ENCODE peak calls at places on chromosome 3, in nine cellular contexts. F, N, S, B, D, J, O, U and H are unnamed samples.

GRCh38 chr3:172519740-172520139 is 3.5 kb downstream of the TNFSF10 start:
- DNase-seq in O (no peak), U (no peak), J (no peak), N (no peak), S (no peak), B (no peak), D (no peak), F (no peak), H (no peak)

GRCh38 chr3:73136941-73137340 is 75.5 kb downstream of the EBLN2 start:
- DNase-seq in S (no peak), D (no peak), O (no peak), B (no peak), N (no peak), F (no peak), J (no peak), U (no peak), H (no peak)

GRCh38 chr3:52194541-52195296 is 3.2 kb upstream of the ALAS1 start:
- DNase-seq in J (no peak), D (peak; percentile 89), N (peak; percentile 36), U (peak; percentile 77), B (peak; percentile 79), O (peak; percentile 88), S (no peak), F (no peak), H (no peak)

GRCh38 chr3:37907906-37908305 is 46.2 kb downstream of the CTDSPL start:
- DNase-seq in N (no peak), U (no peak), D (no peak), F (no peak), S (peak; percentile 66), O (no peak), J (peak; percentile 56), B (no peak), H (no peak)

GRCh38 chr3:10968390-10968789 is 24.2 kb upstream of the SLC6A1 start:
- DNase-seq in S (peak; percentile 72), F (no peak), D (no peak), J (no peak), N (no peak), O (no peak), U (no peak), B (no peak), H (no peak)

GRCh38 chr3:58293516-58293915 is 12.5 kb upstream of the RPP14 start:
- DNase-seq in F (no peak), J (no peak), D (no peak), S (peak; percentile 67), B (no peak), U (no peak), N (no peak), O (no peak), H (no peak)

GRCh38 chr3:58989173-58989572 is 60.7 kb downstream of the CFAP20DC start:
- DNase-seq in U (peak; percentile 29), F (no peak), O (no peak), B (no peak), J (no peak), D (no peak), S (no peak), N (no peak), H (no peak)

GRCh38 chr3:102673271-102674115 is 238.7 kb downstream of the ZPLD1 start:
- DNase-seq in J (peak; percentile 65), S (peak; percentile 71), D (peak; percentile 69), B (peak; percentile 59), U (peak; percentile 38), N (peak; percentile 78), O (peak; percentile 59), F (no peak), H (peak; percentile 61)

GRCh38 chr3:161274691-161275298 is 53.7 kb downstream of the NMD3 start:
- DNase-seq in N (peak; percentile 49), O (no peak), U (peak; percentile 66), F (no peak), J (peak; percentile 33), S (no peak), D (no peak), B (no peak), H (peak; percentile 72)

GRCh38 chr3:159616234-159616825 is 372.3 kb upstream of the IL12A start:
- DNase-seq in S (peak; percentile 42), F (no peak), D (peak; percentile 68), B (peak; percentile 39), O (peak; percentile 58), J (no peak), N (peak; percentile 7), U (peak; percentile 60), H (peak; percentile 67)

GRCh38 chr3:49295489-49296058 is 18.5 kb upstream of the C3orf62 start:
- DNase-seq in J (no peak), U (peak; percentile 59), F (no peak), B (no peak), D (no peak), O (peak; percentile 49), S (no peak), N (peak; percentile 59), H (peak; percentile 35)

GRCh38 chr3:127045435-127046045 is 62.6 kb downstream of the PLXNA1 start:
- DNase-seq in B (no peak), S (no peak), O (no peak), J (no peak), D (no peak), F (no peak), N (no peak), U (no peak), H (no peak)

DNA sequence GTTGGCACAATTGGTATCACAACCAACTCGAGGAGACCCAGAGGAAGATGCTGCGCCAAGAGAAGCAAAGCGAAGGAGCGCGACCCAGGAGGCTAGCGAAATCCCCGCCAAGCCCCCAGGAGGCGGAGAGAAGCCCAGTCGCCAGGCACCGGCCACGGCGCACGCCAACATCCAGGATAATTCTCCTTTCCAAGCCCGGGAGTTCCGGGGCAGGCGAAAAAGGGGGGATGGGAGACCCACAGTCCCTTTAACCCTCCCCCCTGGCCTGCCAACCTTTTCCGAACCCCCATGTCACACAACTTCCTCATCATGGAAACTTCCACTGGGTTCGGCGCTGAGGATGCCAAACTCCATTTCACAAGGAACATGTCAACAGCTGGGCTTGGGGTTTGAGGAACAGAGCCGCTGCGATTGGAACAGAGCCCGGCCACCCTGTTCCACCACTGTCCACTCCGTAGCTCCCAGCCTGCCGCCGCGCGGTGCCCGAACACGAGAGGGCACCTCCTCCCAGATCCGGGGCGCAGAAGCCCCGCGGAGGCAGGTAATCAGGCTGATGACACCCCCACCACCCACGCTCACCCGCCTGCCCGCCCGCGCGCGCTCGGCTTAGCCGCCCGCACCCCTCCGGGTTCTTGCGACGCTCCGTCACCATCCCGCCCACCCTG is 567 bp downstream of the THRB start:
- DNase-seq in O (peak; percentile 80), D (peak; percentile 88), J (no peak), U (peak; percentile 30), S (peak; percentile 59), N (peak; percentile 81), B (peak; percentile 80), F (no peak), H (peak; percentile 56)
- TF ChIP-seq CTCF in O (no peak), D (no peak), J (no peak), U (no peak), S (no peak), N (peak; percentile 6), B (no peak), F (peak; percentile 17), H (no peak)

GRCh38 chr3:171407746-171408145 is 52.5 kb downstream of the TNIK start:
- DNase-seq in N (no peak), D (no peak), U (peak; percentile 67), J (no peak), F (no peak), O (no peak), B (no peak), S (no peak), H (peak; percentile 34)
- TF ChIP-seq CTCF in N (no peak), D (no peak), U (no peak), J (no peak), F (no peak), O (no peak), B (no peak), S (no peak), H (no peak)

DNA sequence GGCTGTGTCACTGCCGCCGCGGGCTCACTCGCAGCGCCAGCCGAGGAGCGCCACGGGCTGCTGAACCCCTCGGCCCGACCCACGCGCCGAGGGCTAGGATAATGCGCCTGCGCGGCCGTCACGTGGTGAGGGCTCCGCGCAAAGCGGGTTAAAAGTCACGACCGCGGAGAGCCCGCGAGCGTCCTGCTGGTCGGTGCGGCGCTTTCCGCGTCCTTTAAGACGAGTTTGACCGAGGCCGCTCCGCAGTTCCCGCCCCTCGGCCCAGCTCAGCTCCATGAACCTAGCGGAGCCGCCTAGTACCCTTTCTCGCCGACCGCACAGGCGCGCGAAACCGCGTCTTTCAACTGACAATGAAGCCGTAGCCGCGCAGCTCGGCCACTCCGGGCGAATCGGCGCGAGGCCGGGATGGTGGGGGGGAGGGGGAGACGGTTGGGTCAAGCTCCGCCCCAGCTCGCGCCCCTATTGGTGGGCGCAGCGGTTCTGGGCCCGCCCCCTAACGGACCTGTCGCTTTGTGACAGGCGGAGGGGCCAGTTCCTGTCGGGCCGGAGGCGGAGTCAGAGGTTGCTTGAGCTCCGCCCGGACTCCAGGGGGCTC is 636 bp upstream of the STT3B start:
- DNase-seq in J (peak; percentile 98), U (peak; percentile 99), F (peak; percentile 83), D (peak; percentile 100), O (peak; percentile 100), N (peak; percentile 100), S (peak; percentile 99), B (peak; percentile 100), H (peak; percentile 99)
- TF ChIP-seq CTCF in J (no peak), U (no peak), F (no peak), D (no peak), O (peak; percentile 19), N (peak; percentile 3), S (peak; percentile 51), B (peak; percentile 22), H (no peak)

GRCh38 chr3:63791974-63792373 is 27.1 kb upstream of the C3orf49 start:
- DNase-seq in N (no peak), S (no peak), U (peak; percentile 81), B (no peak), F (peak; percentile 9), J (no peak), D (no peak), O (no peak), H (peak; percentile 76)
- TF ChIP-seq CTCF in N (peak; percentile 55), S (peak; percentile 53), U (peak; percentile 45), B (no peak), F (peak; percentile 57), J (no peak), D (peak; percentile 23), O (peak; percentile 27), H (peak; percentile 63)

GRCh38 chr3:187678869-187679268 is 8.7 kb upstream of the SST start:
- DNase-seq in D (no peak), O (no peak), B (peak; percentile 37), S (peak; percentile 46), N (peak; percentile 37), J (peak; percentile 35), F (no peak), U (peak; percentile 71), H (peak; percentile 77)
- TF ChIP-seq CTCF in D (peak; percentile 60), O (peak; percentile 49), B (peak; percentile 65), S (peak; percentile 59), N (peak; percentile 51), J (no peak), F (peak; percentile 67), U (peak; percentile 77), H (peak; percentile 68)

GRCh38 chr3:140736863-140737460 is 59.1 kb downstream of the TRIM42 start:
- DNase-seq in U (peak; percentile 55), O (no peak), N (peak; percentile 57), B (peak; percentile 33), J (peak; percentile 18), D (no peak), S (peak; percentile 68), F (no peak), H (peak; percentile 36)
- TF ChIP-seq CTCF in U (peak; percentile 68), O (peak; percentile 46), N (peak; percentile 53), B (no peak), J (peak; percentile 57), D (peak; percentile 49), S (peak; percentile 58), F (peak; percentile 69), H (peak; percentile 61)

GRCh38 chr3:19229086-19229485 is 80.8 kb downstream of the KCNH8 start:
- DNase-seq in O (no peak), S (no peak), J (no peak), B (no peak), D (no peak), F (no peak), N (no peak), U (no peak), H (peak; percentile 12)
- TF ChIP-seq CTCF in O (no peak), S (peak; percentile 10), J (no peak), B (no peak), D (no peak), F (peak; percentile 11), N (no peak), U (no peak), H (no peak)